ENCODE peak calls at places on chromosomes 11 and 22, in four cellular contexts. N is endothelial cell of umbilical vein, T is breast epithelium, Z is K562. V is an unnamed sample.

GRCh38 chr11:60984616-60985015 is 13.1 kb downstream of the CD6 start:
- DNase-seq in N (no peak), T (no peak), Z (no peak), V (no peak)

GRCh38 chr22:49427941-49428340 is 399.7 kb downstream of the BRD1 start:
- DNase-seq in N (no peak), T (peak; percentile 20), Z (no peak), V (no peak)

GRCh38 chr11:26947379-26947844 is 46.5 kb upstream of the FIBIN start:
- DNase-seq in N (no peak), T (no peak), Z (no peak), V (no peak)

GRCh38 chr22:35230417-35230816 is 26.9 kb upstream of the HMGXB4 start:
- DNase-seq in N (no peak), T (no peak), Z (no peak), V (no peak)

GRCh38 chr11:67396587-67397398 is 4.9 kb downstream of the PPP1CA start:
- DNase-seq in N (no peak), T (no peak), Z (no peak), V (no peak)

GRCh38 chr11:15342163-15342562 is 227.4 kb downstream of the INSC start:
- DNase-seq in N (no peak), T (no peak), Z (no peak), V (no peak)

GRCh38 chr22:31625661-31626426 is 36.2 kb downstream of the PISD start:
- DNase-seq in N (peak; percentile 82), T (peak; percentile 66), Z (peak; percentile 61), V (no peak)

GRCh38 chr11:134995746-134996145 is 583.7 kb upstream of the B3GAT1 start:
- DNase-seq in N (no peak), T (no peak), Z (no peak), V (no peak)

GRCh38 chr22:48242461-48242864 is 1480.0 kb downstream of the TBC1D22A start:
- DNase-seq in N (no peak), T (no peak), Z (no peak), V (no peak)

GRCh38 chr22:48960981-48961655 is 866.6 kb downstream of the BRD1 start:
- DNase-seq in N (no peak), T (no peak), Z (no peak), V (no peak)

GRCh38 chr22:41587347-41587723 is 2.3 kb downstream of the PMM1 start:
- DNase-seq in N (no peak), T (no peak), Z (no peak), V (no peak)

GRCh38 chr11:95371147-95371546 is 140.1 kb upstream of the SESN3 start:
- DNase-seq in N (no peak), T (no peak), Z (no peak), V (no peak)

GRCh38 chr11:131800452-131800851 is 430.0 kb downstream of the NTM start:
- DNase-seq in N (no peak), T (no peak), Z (no peak), V (no peak)

GRCh38 chr22:50529416-50530279 is at the start of gene TYMP:
- DNase-seq in N (no peak), T (no peak), Z (no peak), V (peak; percentile 85)

DNA sequence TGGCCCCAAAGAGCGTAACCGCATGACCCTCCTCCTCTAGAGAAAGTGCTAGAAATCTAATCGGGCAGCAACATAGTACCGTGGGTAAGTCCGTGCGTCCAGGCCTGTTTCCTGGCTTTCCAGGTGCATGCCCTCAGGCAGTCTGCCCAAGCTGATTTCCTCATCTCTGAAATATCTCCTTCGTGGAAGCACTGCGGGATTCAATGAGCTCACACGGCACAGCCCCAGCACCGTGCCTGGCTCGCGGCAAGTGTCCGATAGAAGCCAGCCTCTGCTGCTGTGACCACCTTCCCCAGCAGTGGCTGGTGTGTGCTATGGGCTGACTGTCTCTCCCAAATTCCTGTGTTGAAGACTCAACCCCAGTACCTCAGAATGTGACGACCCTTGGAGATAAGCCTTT is 20.7 kb downstream of the RPUSD4 start:
- DNase-seq in N (no peak), T (no peak), Z (no peak), V (no peak)
- TF ChIP-seq POLR2A in N (no peak), T (no peak), Z (no peak), V (no peak)

GRCh38 chr11:22797081-22797480 is 32.5 kb downstream of the SVIP start:
- DNase-seq in N (no peak), T (no peak), Z (no peak), V (no peak)

GRCh38 chr11:22795914-22796313 is 33.7 kb downstream of the SVIP start:
- DNase-seq in N (peak; percentile 17), T (no peak), Z (peak; percentile 44), V (no peak)

GRCh38 chr11:22802861-22803260 is 26.7 kb downstream of the SVIP start:
- DNase-seq in N (no peak), T (no peak), Z (no peak), V (no peak)

GRCh38 chr11:22798890-22799289 is 30.7 kb downstream of the SVIP start:
- DNase-seq in N (no peak), T (no peak), Z (no peak), V (no peak)

DNA sequence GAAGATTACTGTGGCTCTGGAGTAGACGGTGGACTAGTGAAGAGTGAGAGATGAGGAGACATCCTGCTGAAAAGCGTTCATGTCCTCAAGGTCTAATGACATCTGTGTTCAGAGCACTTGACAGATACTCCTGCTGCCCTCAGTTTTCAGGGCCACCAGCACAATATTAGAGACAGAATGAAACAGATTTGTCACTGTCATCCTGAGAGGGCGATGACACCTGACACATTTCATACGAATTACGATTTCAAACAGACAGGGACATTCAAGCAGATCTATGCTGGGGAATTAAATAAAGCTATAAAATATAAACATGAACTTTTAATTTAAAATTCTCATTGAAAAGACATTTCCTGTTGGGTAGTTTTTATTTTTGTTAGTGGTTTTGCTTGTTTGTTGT is 29.1 kb downstream of the SVIP start:
- DNase-seq in N (no peak), T (no peak), Z (no peak), V (no peak)
- TF ChIP-seq POLR2AphosphoS5 in N (no peak), T (no peak), Z (no peak), V (no peak)

DNA sequence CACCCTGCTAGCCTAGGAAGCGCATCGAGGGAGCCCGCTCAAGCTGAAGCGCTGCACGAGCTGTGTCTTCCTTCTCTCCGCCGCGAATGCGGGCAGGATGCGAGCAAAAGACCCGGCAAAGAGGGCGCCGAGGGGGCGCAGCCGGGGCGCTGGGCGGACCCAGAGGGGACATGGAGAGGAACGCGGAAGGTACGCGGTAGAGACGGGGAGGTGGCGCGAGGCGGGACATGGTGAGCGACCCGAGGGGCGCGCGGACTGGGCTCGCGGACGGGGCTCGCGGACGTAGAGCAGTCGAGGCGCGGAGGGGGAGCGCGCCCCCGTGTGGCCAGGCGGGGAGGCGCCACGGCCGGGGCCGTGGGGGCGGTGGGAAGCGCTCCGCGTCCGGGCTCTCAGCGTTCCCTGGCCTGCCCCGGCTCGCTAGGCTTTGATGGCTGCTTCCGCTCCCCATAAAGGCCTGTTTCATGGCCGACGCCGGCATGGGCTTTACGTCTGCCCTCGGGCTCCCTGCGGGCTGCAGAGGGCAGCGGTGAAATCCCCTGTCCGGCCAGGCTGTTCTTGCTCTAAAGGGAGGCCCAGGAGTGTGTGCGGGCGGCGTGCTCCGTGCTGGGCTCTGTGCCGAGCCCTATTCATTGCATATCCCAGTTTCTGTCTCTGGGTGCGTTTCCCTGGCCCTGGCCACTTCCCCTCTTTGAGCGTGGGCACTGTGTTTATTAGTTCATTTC is 31.2 kb upstream of the TRIM29 start:
- DNase-seq in N (peak; percentile 78), T (no peak), Z (peak; percentile 90), V (peak; percentile 49)
- TF ChIP-seq POLR2A in N (no peak), T (no peak), Z (no peak), V (no peak)

DNA sequence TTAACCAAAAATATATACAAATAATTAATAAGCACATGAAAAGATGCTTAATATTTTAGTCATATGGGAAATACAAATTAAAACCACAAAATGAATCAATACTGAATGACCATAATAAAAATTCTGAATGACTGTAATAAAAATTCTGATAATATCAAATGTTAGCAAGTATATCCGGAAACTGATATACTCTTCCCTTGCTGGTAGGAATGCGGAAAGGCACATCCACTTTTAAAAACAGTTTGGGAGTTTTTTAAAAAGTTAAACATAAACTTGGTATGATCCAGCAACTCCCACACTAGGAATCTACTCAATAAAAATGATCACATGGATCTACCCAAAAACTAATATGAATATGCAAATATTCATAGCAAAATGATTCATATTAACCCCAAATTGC is 30.8 kb upstream of the GRIA4 start:
- DNase-seq in N (no peak), T (no peak), Z (no peak), V (no peak)
- TF ChIP-seq POLR2AphosphoS5 in N (no peak), T (no peak), Z (no peak), V (no peak)

GRCh38 chr22:37070744-37071143 is 19.2 kb downstream of the KCTD17 start:
- DNase-seq in N (no peak), T (no peak), Z (no peak), V (no peak)
- TF ChIP-seq POLR2A in N (no peak), T (no peak), Z (no peak), V (no peak)

GRCh38 chr11:72673284-72673942 is 809 bp downstream of the PDE2A start:
- DNase-seq in N (no peak), T (no peak), Z (no peak), V (no peak)
- TF ChIP-seq POLR2AphosphoS5 in N (no peak), T (no peak), Z (no peak), V (no peak)

GRCh38 chr11:72641900-72642814 is 32.1 kb downstream of the PDE2A start:
- DNase-seq in N (peak; percentile 33), T (no peak), Z (peak; percentile 89), V (no peak)
- TF ChIP-seq POLR2A in N (no peak), T (no peak), Z (no peak), V (no peak)

V was measured in GM12892.